ENCODE peak calls at places on chromosomes 12 and 14, in four cellular contexts. One of them, this sample, is unnamed.
A peak's percentile ranks its signal among the peaks of the same experiment; 100 is the strongest.

GRCh38 chr12:57134949-57135348 is 6.7 kb downstream of the LRP1 start:
- DNase-seq in A549: no peak
- DNase-seq in HepG2: no peak
- DNase-seq in IMR-90: no peak
- DNase-seq in this sample: no peak

GRCh38 chr12:106255952-106256351 is 8.1 kb upstream of the CKAP4 start:
- DNase-seq in IMR-90: no peak
- DNase-seq in HepG2: no peak
- DNase-seq in A549: no peak
- DNase-seq in this sample: no peak

GRCh38 chr14:105050551-105050897 is 14.7 kb downstream of the GPR132 start:
- DNase-seq in HepG2: peak; percentile 30
- DNase-seq in IMR-90: peak; percentile 42
- DNase-seq in A549: no peak
- DNase-seq in this sample: peak; percentile 34

GRCh38 chr12:120684523-120684932 is 2.4 kb upstream of the MLEC start:
- DNase-seq in A549: peak; percentile 52
- DNase-seq in HepG2: no peak
- DNase-seq in IMR-90: peak; percentile 26
- DNase-seq in this sample: no peak

GRCh38 chr12:94207467-94208432 is 59.4 kb downstream of the PLXNC1 start:
- DNase-seq in IMR-90: no peak
- DNase-seq in A549: no peak
- DNase-seq in HepG2: no peak
- DNase-seq in this sample: no peak

GRCh38 chr14:54343276-54344121 is 53.3 kb upstream of the CDKN3 start:
- DNase-seq in A549: no peak
- DNase-seq in HepG2: peak; percentile 34
- DNase-seq in IMR-90: no peak
- DNase-seq in this sample: no peak

GRCh38 chr12:2360630-2361170 is 307.9 kb downstream of the CACNA1C start:
- DNase-seq in IMR-90: no peak
- DNase-seq in A549: no peak
- DNase-seq in HepG2: peak; percentile 6
- DNase-seq in this sample: peak; percentile 19

GRCh38 chr14:86673523-86673969 is 1143.6 kb downstream of the FLRT2 start:
- DNase-seq in HepG2: peak; percentile 75
- DNase-seq in A549: no peak
- DNase-seq in IMR-90: peak; percentile 1
- DNase-seq in this sample: no peak

GRCh38 chr12:29778531-29778930 is 5.2 kb downstream of the TMTC1 start:
- DNase-seq in IMR-90: no peak
- DNase-seq in A549: no peak
- DNase-seq in HepG2: no peak
- DNase-seq in this sample: no peak

GRCh38 chr14:101717663-101718490 is 43.6 kb upstream of the PPP2R5C start:
- DNase-seq in HepG2: no peak
- DNase-seq in IMR-90: no peak
- DNase-seq in A549: no peak
- DNase-seq in this sample: no peak

GRCh38 chr12:124727244-124727673 is 136.4 kb downstream of the SCARB1 start:
- DNase-seq in IMR-90: no peak
- DNase-seq in A549: no peak
- DNase-seq in HepG2: peak; percentile 67
- DNase-seq in this sample: no peak

GRCh38 chr14:64092940-64093339 is 201.2 kb downstream of the ESR2 start:
- DNase-seq in IMR-90: no peak
- DNase-seq in A549: no peak
- DNase-seq in HepG2: no peak
- DNase-seq in this sample: no peak

GRCh38 chr12:93741741-93742085 is 64.5 kb downstream of the CRADD start:
- DNase-seq in HepG2: peak; percentile 4
- DNase-seq in A549: peak; percentile 25
- DNase-seq in IMR-90: no peak
- DNase-seq in this sample: peak; percentile 21

GRCh38 chr12:48002773-48003218 is 1.5 kb downstream of the COL2A1 start:
- DNase-seq in HepG2: no peak
- DNase-seq in A549: no peak
- DNase-seq in IMR-90: peak; percentile 31
- DNase-seq in this sample: no peak

GRCh38 chr14:100393906-100394732 is 71.0 kb downstream of the SLC25A47 start:
- DNase-seq in IMR-90: no peak
- DNase-seq in HepG2: no peak
- DNase-seq in A549: no peak
- DNase-seq in this sample: no peak

GRCh38 chr12:117686911-117687377 is 281.8 kb downstream of the KSR2 start:
- DNase-seq in A549: peak; percentile 90
- DNase-seq in IMR-90: no peak
- DNase-seq in HepG2: peak; percentile 35
- DNase-seq in this sample: no peak

GRCh38 chr14:100591453-100592371 is 4.5 kb upstream of the BEGAIN start:
- DNase-seq in A549: no peak
- DNase-seq in IMR-90: no peak
- DNase-seq in HepG2: no peak
- DNase-seq in this sample: no peak

GRCh38 chr14:41280745-41281144 is 325.9 kb upstream of the LRFN5 start:
- DNase-seq in IMR-90: no peak
- DNase-seq in HepG2: no peak
- DNase-seq in A549: peak; percentile 4
- DNase-seq in this sample: no peak

GRCh38 chr14:23430733-23431105 is 4.7 kb downstream of the MYH7 start:
- DNase-seq in HepG2: no peak
- DNase-seq in A549: no peak
- DNase-seq in IMR-90: no peak
- DNase-seq in this sample: no peak

GRCh38 chr12:6945613-6946012 is 1.8 kb downstream of the C12orf57 start:
- DNase-seq in HepG2: no peak
- DNase-seq in A549: no peak
- DNase-seq in IMR-90: no peak
- DNase-seq in this sample: no peak

GRCh38 chr14:89578048-89578619 is 161.1 kb upstream of the FOXN3 start:
- DNase-seq in IMR-90: peak; percentile 71
- DNase-seq in HepG2: no peak
- DNase-seq in A549: no peak
- DNase-seq in this sample: no peak

GRCh38 chr12:93115646-93116045 is 186.6 kb upstream of the EEA1 start:
- DNase-seq in HepG2: no peak
- DNase-seq in A549: no peak
- DNase-seq in IMR-90: peak; percentile 44
- DNase-seq in this sample: no peak

GRCh38 chr12:42030588-42030987 is 114.1 kb downstream of the GXYLT1 start:
- DNase-seq in HepG2: no peak
- DNase-seq in A549: no peak
- DNase-seq in IMR-90: no peak
- DNase-seq in this sample: no peak

GRCh38 chr14:36105401-36105800 is 71.1 kb downstream of the PTCSC3 start:
- DNase-seq in IMR-90: no peak
- DNase-seq in A549: peak; percentile 14
- DNase-seq in HepG2: peak; percentile 21
- DNase-seq in this sample: peak; percentile 9

GRCh38 chr12:109276160-109276559 is 32.9 kb downstream of the FOXN4 start:
- DNase-seq in HepG2: no peak
- DNase-seq in A549: no peak
- DNase-seq in IMR-90: no peak
- DNase-seq in this sample: no peak

GRCh38 chr14:89858084-89858483 is 96.4 kb downstream of the EFCAB11 start:
- DNase-seq in HepG2: no peak
- DNase-seq in A549: no peak
- DNase-seq in IMR-90: no peak
- DNase-seq in this sample: no peak

GRCh38 chr14:95248422-95248821 is 71.3 kb downstream of the CLMN start:
- DNase-seq in HepG2: no peak
- DNase-seq in A549: peak; percentile 40
- DNase-seq in IMR-90: no peak
- DNase-seq in this sample: no peak

GRCh38 chr12:31728289-31728916 is 418 bp downstream of the AMN1 start:
- DNase-seq in HepG2: no peak
- DNase-seq in IMR-90: no peak
- DNase-seq in A549: peak; percentile 52
- DNase-seq in this sample: peak; percentile 39

GRCh38 chr12:131130311-131130911 is 176.7 kb downstream of the ADGRD1 start:
- DNase-seq in IMR-90: no peak
- DNase-seq in A549: no peak
- DNase-seq in HepG2: no peak
- DNase-seq in this sample: no peak

GRCh38 chr12:111842556-111843396 is 748 bp downstream of the MAPKAPK5 start:
- DNase-seq in IMR-90: no peak
- DNase-seq in A549: peak; percentile 20
- DNase-seq in HepG2: peak; percentile 18
- DNase-seq in this sample: no peak

GRCh38 chr12:84150226-84150625 is 762.4 kb downstream of the SLC6A15 start:
- DNase-seq in IMR-90: no peak
- DNase-seq in A549: no peak
- DNase-seq in HepG2: no peak
- DNase-seq in this sample: no peak

GRCh38 chr14:35821546-35822411 is 4.4 kb upstream of the BRMS1L start:
- DNase-seq in IMR-90: peak; percentile 45
- DNase-seq in HepG2: peak; percentile 83
- DNase-seq in A549: peak; percentile 58
- DNase-seq in this sample: peak; percentile 32

GRCh38 chr14:91164676-91165075 is 50.8 kb downstream of the DGLUCY start:
- DNase-seq in A549: no peak
- DNase-seq in IMR-90: no peak
- DNase-seq in HepG2: no peak
- DNase-seq in this sample: no peak

GRCh38 chr12:85825751-85826150 is 10.5 kb downstream of the RASSF9 start:
- DNase-seq in A549: no peak
- DNase-seq in HepG2: no peak
- DNase-seq in IMR-90: no peak
- DNase-seq in this sample: no peak

DNA sequence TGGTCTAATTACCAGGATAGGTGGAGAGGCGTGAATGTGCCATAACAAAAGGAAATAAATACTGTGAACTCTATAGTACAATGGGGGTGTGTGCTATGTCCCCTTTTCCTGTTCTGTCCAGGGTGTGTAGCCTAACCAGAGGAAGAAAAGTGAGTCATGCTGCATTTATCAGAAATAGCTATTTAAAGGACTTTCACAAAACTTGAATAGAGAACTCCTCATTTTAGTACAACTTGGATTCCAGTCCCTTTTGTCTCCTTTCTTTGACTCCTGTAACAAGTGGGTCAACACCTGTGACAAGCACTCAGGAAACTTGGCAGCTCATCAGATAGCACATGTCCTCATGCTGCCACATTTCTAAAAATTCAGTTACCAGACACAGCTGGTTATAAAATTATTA is 123.4 kb downstream of the CCDC91 start:
- DNase-seq in IMR-90: peak; percentile 43
- DNase-seq in HepG2: no peak
- DNase-seq in A549: no peak
- DNase-seq in this sample: peak; percentile 21
- TF ChIP-seq MAZ in IMR-90: no peak
- TF ChIP-seq MAZ in HepG2: no peak
- TF ChIP-seq MAZ in A549: no peak
- TF ChIP-seq MAZ in this sample: no peak

GRCh38 chr12:40829738-40830144 is 137.5 kb downstream of the CNTN1 start:
- DNase-seq in IMR-90: no peak
- DNase-seq in A549: peak; percentile 72
- DNase-seq in HepG2: no peak
- DNase-seq in this sample: no peak
- TF ChIP-seq MAZ in IMR-90: no peak
- TF ChIP-seq MAZ in A549: no peak
- TF ChIP-seq MAZ in HepG2: no peak
- TF ChIP-seq MAZ in this sample: no peak

GRCh38 chr14:21840765-21841164 is 167.1 kb upstream of the OR4E1 start:
- DNase-seq in HepG2: no peak
- DNase-seq in A549: peak; percentile 50
- DNase-seq in IMR-90: no peak
- DNase-seq in this sample: no peak
- TF ChIP-seq MAZ in HepG2: no peak
- TF ChIP-seq MAZ in A549: no peak
- TF ChIP-seq MAZ in IMR-90: no peak
- TF ChIP-seq MAZ in this sample: no peak

DNA sequence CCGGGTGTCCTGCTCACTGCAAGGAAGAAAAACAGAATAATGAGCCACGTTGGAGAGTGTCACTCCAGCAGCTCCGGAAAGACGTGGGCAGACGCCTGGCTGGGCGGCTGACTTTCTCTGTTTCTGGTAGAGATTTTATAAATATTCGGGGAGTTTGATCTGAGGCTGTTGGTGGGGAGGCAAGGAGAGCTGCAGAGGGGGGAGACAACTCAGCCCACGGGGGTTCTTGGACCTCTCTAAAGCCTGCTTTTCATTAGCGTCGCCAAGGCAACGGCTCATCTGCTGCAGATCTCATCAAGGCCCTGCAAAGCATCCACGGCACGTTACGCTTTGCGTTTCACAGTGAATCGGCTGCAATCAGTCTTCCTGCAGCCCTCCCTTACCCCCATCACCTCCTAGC is 207.2 kb downstream of the ZFP36L1 start:
- DNase-seq in IMR-90: peak; percentile 11
- DNase-seq in A549: no peak
- DNase-seq in HepG2: no peak
- DNase-seq in this sample: no peak
- TF ChIP-seq MAZ in IMR-90: no peak
- TF ChIP-seq MAZ in A549: no peak
- TF ChIP-seq MAZ in HepG2: no peak
- TF ChIP-seq MAZ in this sample: no peak

GRCh38 chr14:32212833-32213232 is 9.8 kb upstream of the RNU6-8 start:
- DNase-seq in A549: no peak
- DNase-seq in HepG2: no peak
- DNase-seq in IMR-90: no peak
- DNase-seq in this sample: no peak

GRCh38 chr14:32217301-32217700 is 14.2 kb upstream of the RNU6-8 start:
- DNase-seq in IMR-90: no peak
- DNase-seq in A549: no peak
- DNase-seq in HepG2: no peak
- DNase-seq in this sample: no peak
- TF ChIP-seq MAZ in IMR-90: no peak
- TF ChIP-seq MAZ in A549: no peak
- TF ChIP-seq MAZ in HepG2: no peak
- TF ChIP-seq MAZ in this sample: no peak